ENCODE peak calls at places on chromosome 12, in nine cellular contexts. Q is stimulated activated CD8-positive, alpha-beta memory T cell treated with anti-CD3 and anti-CD28 coated beads, Interleukin-15, amount 100 ng/mL, for 24 hours; B is esophagus muscularis mucosa; Y is pancreas; G is stimulated activated naive CD4-positive, alpha-beta T cell; I is stimulated activated CD4-positive, alpha-beta T cell treated with anti-CD3 and anti-CD28 coated beads, Interleukin-12 subunit alpha, Interleukin-12 subunit beta, amount 100 ng/mL, for 24 hours; M is posterior vena cava; N is activated naive CD4-positive, alpha-beta T cell; W is effector CD8-positive, alpha-beta T cell. V is an unnamed sample.

GRCh38 chr12:2183556-2184541 is 131.1 kb downstream of the CACNA1C start:
- DNase-seq in Q (no peak), B (no peak), Y (no peak), G (no peak), I (no peak), M (no peak), N (no peak), W (no peak), V (no peak)

GRCh38 chr12:50788562-50788961 is 24.7 kb downstream of the ATF1 start:
- DNase-seq in Q (no peak), B (no peak), Y (no peak), G (no peak), I (no peak), M (no peak), N (no peak), W (no peak), V (no peak)

GRCh38 chr12:100404769-100405407 is 48.0 kb downstream of the SLC17A8 start:
- DNase-seq in Q (no peak), B (peak), Y (peak), G (no peak), I (no peak), M (no peak), N (no peak), W (no peak), V (no peak)

GRCh38 chr12:116731801-116732200 is 6.1 kb downstream of the SPRING1 start:
- DNase-seq in Q (no peak), B (no peak), Y (no peak), G (no peak), I (no peak), M (no peak), N (no peak), W (no peak), V (no peak)

GRCh38 chr12:117903441-117903840 is 65.3 kb downstream of the KSR2 start:
- DNase-seq in Q (no peak), B (no peak), Y (no peak), G (no peak), I (no peak), M (no peak), N (no peak), W (no peak), V (no peak)

GRCh38 chr12:50166776-50167025 is 468 bp downstream of the CERS5 start:
- DNase-seq in Q (peak), B (no peak), Y (no peak), G (no peak), I (no peak), M (peak), N (no peak), W (peak), V (peak)

GRCh38 chr12:128388461-128388921 is 121.5 kb downstream of the TMEM132C start:
- DNase-seq in Q (no peak), B (no peak), Y (no peak), G (no peak), I (no peak), M (no peak), N (no peak), W (no peak), V (no peak)

GRCh38 chr12:57129311-57130288 is 1.3 kb downstream of the LRP1 start:
- DNase-seq in Q (no peak), B (no peak), Y (no peak), G (no peak), I (no peak), M (peak), N (no peak), W (no peak), V (peak)

GRCh38 chr12:80178846-80179245 is 79.5 kb downstream of the OTOGL start:
- DNase-seq in Q (no peak), B (no peak), Y (no peak), G (no peak), I (no peak), M (no peak), N (no peak), W (no peak), V (no peak)

GRCh38 chr12:104722541-104723534 is 235.3 kb downstream of the SLC41A2 start:
- DNase-seq in Q (no peak), B (no peak), Y (no peak), G (no peak), I (no peak), M (no peak), N (no peak), W (no peak), V (no peak)

GRCh38 chr12:95982602-95983001 is 13.5 kb downstream of the HAL start:
- DNase-seq in Q (no peak), B (peak), Y (no peak), G (no peak), I (no peak), M (no peak), N (no peak), W (no peak), V (no peak)

GRCh38 chr12:29990971-29991370 is 207.2 kb upstream of the TMTC1 start:
- DNase-seq in Q (no peak), B (no peak), Y (no peak), G (no peak), I (no peak), M (no peak), N (no peak), W (no peak), V (no peak)

GRCh38 chr12:31029916-31030562 is 43.6 kb upstream of the DDX11 start:
- DNase-seq in Q (no peak), B (no peak), Y (no peak), G (no peak), I (no peak), M (no peak), N (no peak), W (no peak), V (no peak)

GRCh38 chr12:74999474-74999873 is 210.2 kb downstream of the KCNC2 start:
- DNase-seq in Q (no peak), B (no peak), Y (no peak), G (no peak), I (no peak), M (no peak), N (no peak), W (no peak), V (no peak)

GRCh38 chr12:103495783-103496456 is at the start of gene C12orf42:
- DNase-seq in Q (no peak), B (no peak), Y (peak), G (no peak), I (no peak), M (no peak), N (no peak), W (peak), V (no peak)

GRCh38 chr12:31989987-31990386 is 30.8 kb downstream of the RESF1 start:
- DNase-seq in Q (no peak), B (no peak), Y (no peak), G (no peak), I (no peak), M (no peak), N (no peak), W (no peak), V (no peak)

GRCh38 chr12:53499261-53500118 is at the start of gene MAP3K12:
- DNase-seq in Q (no peak), B (peak), Y (peak), G (peak), I (no peak), M (peak), N (no peak), W (peak), V (peak)

GRCh38 chr12:55073043-55074022 is 52.9 kb upstream of the OR9K2 start:
- DNase-seq in Q (peak), B (no peak), Y (peak), G (peak), I (peak), M (peak), N (peak), W (peak), V (peak)

GRCh38 chr12:11497995-11498394 is 102.6 kb upstream of the PRB2 start:
- DNase-seq in Q (no peak), B (no peak), Y (no peak), G (no peak), I (no peak), M (no peak), N (no peak), W (no peak), V (no peak)

GRCh38 chr12:118680361-118680963 is 300.9 kb upstream of the SRRM4 start:
- DNase-seq in Q (no peak), B (no peak), Y (no peak), G (no peak), I (no peak), M (no peak), N (no peak), W (no peak), V (no peak)

GRCh38 chr12:46415552-46415951 is 43.0 kb upstream of the SLC38A2 start:
- DNase-seq in Q (no peak), B (no peak), Y (no peak), G (no peak), I (no peak), M (no peak), N (no peak), W (no peak), V (no peak)

GRCh38 chr12:68876471-68876870 is 56.5 kb downstream of the CPM start:
- DNase-seq in Q (no peak), B (no peak), Y (no peak), G (no peak), I (no peak), M (no peak), N (no peak), W (no peak), V (no peak)

GRCh38 chr12:31324845-31325523 is 966 bp downstream of the SINHCAF start:
- DNase-seq in Q (peak), B (peak), Y (peak), G (peak), I (peak), M (peak), N (peak), W (peak), V (peak)

GRCh38 chr12:92784356-92784755 is 81.6 kb downstream of the PLEKHG7 start:
- DNase-seq in Q (no peak), B (no peak), Y (no peak), G (no peak), I (no peak), M (no peak), N (no peak), W (no peak), V (no peak)

GRCh38 chr12:121787063-121787774 is 6.3 kb downstream of the RHOF start:
- DNase-seq in Q (no peak), B (no peak), Y (no peak), G (peak), I (no peak), M (no peak), N (no peak), W (peak), V (no peak)

GRCh38 chr12:54932038-54932437 is 52.5 kb downstream of the TESPA1 start:
- DNase-seq in Q (no peak), B (no peak), Y (no peak), G (no peak), I (no peak), M (no peak), N (no peak), W (no peak), V (no peak)

GRCh38 chr12:6560501-6561205 is 4.8 kb upstream of the IFFO1 start:
- DNase-seq in Q (no peak), B (no peak), Y (no peak), G (no peak), I (no peak), M (no peak), N (no peak), W (no peak), V (no peak)

GRCh38 chr12:16726879-16727278 is 120.9 kb upstream of the LMO3 start:
- DNase-seq in Q (no peak), B (no peak), Y (no peak), G (no peak), I (no peak), M (no peak), N (no peak), W (no peak), V (no peak)